ENCODE peak calls at places on chromosomes 3 and 15, in five cellular contexts. L, Q, Z, F and T are unnamed samples. For H3F3A and H3K27me3, the result is how much of the 10 kb centered on the place peaks cover.

GRCh38 chr3:195699860-195700259 is 20.9 kb upstream of the MUC20 start:
- DNase-seq in Q (no peak), Z (no peak), F (peak), L (no peak), T (no peak)

GRCh38 chr3:129020691-129021090 is 19.6 kb downstream of the EFCC1 start:
- DNase-seq in Z (no peak), L (no peak), F (no peak), Q (no peak), T (no peak)

GRCh38 chr3:2958553-2958952 is 151.6 kb downstream of the IL5RA start:
- DNase-seq in Z (no peak), Q (no peak), F (no peak), L (no peak), T (no peak)

GRCh38 chr3:64185436-64185835 is 39.8 kb downstream of the PRICKLE2 start:
- DNase-seq in Z (peak), L (peak), Q (no peak), F (no peak), T (no peak)

GRCh38 chr3:94990952-94991705 is 928.3 kb downstream of the NSUN3 start:
- DNase-seq in Q (no peak), Z (no peak), F (no peak), L (no peak), T (no peak)

GRCh38 chr3:124881976-124882697 is 5.0 kb downstream of the ITGB5 start:
- DNase-seq in Z (no peak), F (no peak), L (peak), Q (no peak), T (no peak)

GRCh38 chr3:44337253-44337652 is 1.3 kb upstream of the TCAIM start:
- DNase-seq in F (no peak), Z (peak), Q (no peak), L (peak), T (peak)

GRCh38 chr3:47250309-47251060 is 32.1 kb downstream of the KIF9 start:
- DNase-seq in Z (peak), Q (peak), F (no peak), L (peak), T (peak)

GRCh38 chr3:105613120-105613519 is 246.4 kb downstream of the ALCAM start:
- DNase-seq in F (no peak), Q (peak), Z (no peak), L (peak), T (no peak)

GRCh38 chr3:186510374-186511079 is 33.7 kb downstream of the CRYGS start:
- DNase-seq in Z (no peak), Q (no peak), L (peak), F (no peak), T (no peak)

GRCh38 chr3:102206506-102207145 is 228.2 kb upstream of the ZPLD1 start:
- DNase-seq in L (peak), Q (no peak), F (no peak), Z (peak), T (peak)

GRCh38 chr3:194586839-194587238 is 46.4 kb downstream of the TMEM44 start:
- DNase-seq in F (peak), L (peak), Q (no peak), Z (peak), T (no peak)

GRCh38 chr3:169668081-169668956 is 4.8 kb upstream of the MECOM start:
- DNase-seq in Z (peak), Q (peak), L (peak), F (peak), T (peak)

GRCh38 chr15:70831094-70831911 is 22.7 kb downstream of the LARP6 start:
- DNase-seq in Z (no peak), Q (no peak), L (no peak), F (no peak), T (no peak)

GRCh38 chr15:70833897-70834765 is 19.8 kb downstream of the LARP6 start:
- DNase-seq in F (peak), Z (peak), Q (no peak), L (peak), T (peak)

GRCh38 chr15:70829366-70830166 is 24.4 kb downstream of the LARP6 start:
- DNase-seq in Z (no peak), Q (no peak), F (no peak), L (peak), T (no peak)

GRCh38 chr15:70830615-70831014 is 23.3 kb downstream of the LARP6 start:
- DNase-seq in L (no peak), Q (no peak), Z (no peak), F (no peak), T (no peak)

DNA sequence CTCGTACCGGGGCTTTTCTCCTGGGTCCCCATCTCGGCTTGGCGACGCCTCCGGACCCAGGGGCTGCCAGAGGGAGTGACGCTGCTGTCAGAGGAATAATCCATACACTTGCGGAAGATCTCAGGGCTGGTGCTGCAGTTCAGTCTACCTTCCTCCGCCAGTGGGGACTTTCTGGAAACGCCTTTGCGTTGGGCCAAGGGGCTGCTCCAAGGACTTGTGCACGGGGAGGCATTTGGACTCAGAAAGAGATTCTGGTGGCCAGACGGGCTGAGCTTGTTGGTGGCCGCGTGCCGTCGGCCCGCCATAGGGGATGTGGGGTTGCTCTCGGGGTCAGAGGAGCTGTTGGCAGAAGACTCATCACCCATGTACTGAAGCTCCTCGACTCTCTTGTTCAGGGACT is 21.8 kb downstream of the LARP6 start:
- DNase-seq in Z (no peak), F (no peak), L (no peak), Q (no peak), T (no peak)
- H3F3A ChIP-seq in Z (under half), F (under half), L (under half), Q (under half), T (under half)

GRCh38 chr15:73362900-73363299 is 5.9 kb downstream of the HCN4 start:
- DNase-seq in L (no peak), F (no peak), Z (no peak), Q (no peak), T (peak)

GRCh38 chr15:73357999-73358665 is 10.6 kb downstream of the HCN4 start:
- DNase-seq in Z (no peak), F (no peak), Q (no peak), L (no peak), T (no peak)

GRCh38 chr15:73361331-73361730 is 7.4 kb downstream of the HCN4 start:
- DNase-seq in Q (no peak), L (no peak), Z (no peak), F (no peak), T (no peak)

GRCh38 chr15:73355866-73356265 is 12.9 kb downstream of the HCN4 start:
- DNase-seq in Z (no peak), L (no peak), Q (no peak), F (no peak), T (no peak)

GRCh38 chr15:73359653-73360052 is 9.1 kb downstream of the HCN4 start:
- DNase-seq in L (no peak), Z (no peak), Q (no peak), F (no peak), T (no peak)
- H3K27me3 ChIP-seq in L (half or more), Z (half or more), Q (under half), F (half or more), T (under half)

GRCh38 chr3:37904614-37905047 is 43.0 kb downstream of the CTDSPL start:
- DNase-seq in L (peak), F (no peak), Q (peak), Z (no peak), T (no peak)

GRCh38 chr3:37903320-37903719 is 41.6 kb downstream of the CTDSPL start:
- DNase-seq in Z (no peak), Q (no peak), F (no peak), L (no peak), T (no peak)

GRCh38 chr3:37901721-37902120 is 40.0 kb downstream of the CTDSPL start:
- DNase-seq in F (no peak), Z (no peak), L (no peak), Q (no peak), T (no peak)

GRCh38 chr3:37903734-37904133 is 42.1 kb downstream of the CTDSPL start:
- DNase-seq in Z (no peak), F (no peak), L (no peak), Q (no peak), T (no peak)

DNA sequence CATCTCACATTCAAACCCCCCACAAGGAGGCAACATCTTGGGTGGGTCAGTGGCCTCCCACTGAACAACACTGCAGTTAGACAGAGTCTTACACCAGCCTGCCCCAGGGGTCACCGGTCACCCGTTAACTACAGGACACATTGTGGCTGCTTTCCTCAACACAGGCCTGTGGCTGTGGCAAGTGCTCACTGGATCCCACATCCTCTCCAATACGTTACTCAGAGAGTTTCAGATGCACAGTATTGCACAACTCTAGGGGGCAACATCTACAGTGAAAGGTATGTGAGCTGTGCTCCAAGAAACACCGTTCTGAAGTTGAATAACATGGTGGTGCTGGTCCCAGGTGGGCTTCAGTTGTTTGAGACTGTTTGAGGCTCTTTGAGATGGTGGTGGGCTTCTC is 41.0 kb downstream of the CTDSPL start:
- DNase-seq in Z (no peak), Q (no peak), L (no peak), F (no peak), T (no peak)
- H3F3A ChIP-seq in Z (under half), Q (under half), L (under half), F (under half), T (under half)

GRCh38 chr15:65981837-65982696 is 112.8 kb downstream of the RAB11A start:
- DNase-seq in F (no peak), L (no peak), Q (peak), Z (no peak), T (peak)
- H3K27me3 ChIP-seq in F (under half), L (half or more), Q (under half), Z (under half), T (under half)

GRCh38 chr3:98846101-98846500 is 55.4 kb downstream of the DCBLD2 start:
- DNase-seq in L (peak), Z (no peak), Q (no peak), F (no peak), T (no peak)

GRCh38 chr3:98848108-98848507 is 53.4 kb downstream of the DCBLD2 start:
- DNase-seq in Z (no peak), Q (no peak), L (no peak), F (no peak), T (no peak)

GRCh38 chr3:98839846-98840245 is 61.6 kb downstream of the DCBLD2 start:
- DNase-seq in Z (no peak), L (peak), F (no peak), Q (no peak), T (no peak)

DNA sequence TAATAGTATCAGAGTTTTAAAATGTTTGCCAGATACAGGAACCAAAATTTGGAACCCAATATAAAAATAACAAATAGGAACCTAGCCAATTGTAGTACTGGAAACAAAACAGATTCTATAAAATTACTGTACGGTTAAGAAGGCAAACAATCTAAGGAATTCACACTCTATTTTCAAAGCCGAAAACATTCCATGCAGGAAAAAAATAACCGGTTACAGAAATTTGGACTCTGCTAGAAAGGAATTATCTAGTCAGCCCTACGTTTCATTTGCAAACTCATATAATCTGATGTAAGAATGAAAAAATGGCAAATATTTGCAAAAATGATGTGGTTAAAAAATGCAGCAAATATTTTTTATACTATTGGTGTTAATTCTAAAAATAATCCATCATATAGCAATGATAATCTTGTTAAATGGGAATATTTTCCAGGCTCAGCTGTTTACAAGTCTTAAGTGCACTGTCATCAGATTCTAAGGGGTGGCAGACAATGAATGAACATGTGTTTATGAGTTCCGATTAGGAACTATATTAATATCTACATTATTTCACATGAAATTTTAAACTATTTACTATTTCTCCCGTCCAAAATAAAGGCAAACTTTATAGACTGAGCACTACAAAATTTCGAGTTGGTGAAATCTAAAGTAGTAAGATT is 58.1 kb downstream of the DCBLD2 start:
- DNase-seq in F (no peak), L (peak), Z (no peak), Q (no peak), T (no peak)
- H3F3A ChIP-seq in F (under half), L (half or more), Z (under half), Q (under half), T (under half)

GRCh38 chr3:14680115-14680514 is 5.2 kb downstream of the C3orf20 start:
- DNase-seq in F (no peak), L (no peak), Q (no peak), Z (no peak), T (no peak)
- H3K27me3 ChIP-seq in F (under half), L (under half), Q (under half), Z (under half), T (under half)